ENCODE peak calls at places on chromosomes 2 and 18, in eight cellular contexts. One of them, this sample, is unnamed.

GRCh38 chr2:218398437-218399390 is 954 bp upstream of the CTDSP1 start:
- DNase-seq in amniotic stem cell: peak; percentile 65
- DNase-seq in KG1: peak; percentile 52
- DNase-seq in heart left ventricle: peak; percentile 95
- DNase-seq in EL: peak; percentile 74
- DNase-seq in D341Med: peak; percentile 32
- DNase-seq in ELR: peak; percentile 74
- DNase-seq in lung: peak; percentile 81
- DNase-seq in this sample: peak; percentile 86

GRCh38 chr2:239086325-239087020 is 238.6 kb downstream of the TWIST2 start:
- DNase-seq in amniotic stem cell: no peak
- DNase-seq in KG1: no peak
- DNase-seq in heart left ventricle: no peak
- DNase-seq in EL: no peak
- DNase-seq in D341Med: no peak
- DNase-seq in ELR: no peak
- DNase-seq in lung: no peak
- DNase-seq in this sample: no peak

GRCh38 chr2:235745597-235745996 is 251.8 kb downstream of the AGAP1 start:
- DNase-seq in amniotic stem cell: no peak
- DNase-seq in KG1: no peak
- DNase-seq in heart left ventricle: no peak
- DNase-seq in EL: peak; percentile 7
- DNase-seq in D341Med: no peak
- DNase-seq in ELR: peak; percentile 8
- DNase-seq in lung: no peak
- DNase-seq in this sample: no peak

GRCh38 chr2:162113771-162114168 is 38.3 kb downstream of the GCG start:
- DNase-seq in amniotic stem cell: no peak
- DNase-seq in KG1: no peak
- DNase-seq in heart left ventricle: no peak
- DNase-seq in EL: peak; percentile 70
- DNase-seq in D341Med: no peak
- DNase-seq in ELR: peak; percentile 54
- DNase-seq in lung: no peak
- DNase-seq in this sample: no peak

GRCh38 chr2:174683392-174683759 is 80.9 kb downstream of the CHRNA1 start:
- DNase-seq in amniotic stem cell: no peak
- DNase-seq in KG1: peak; percentile 77
- DNase-seq in heart left ventricle: no peak
- DNase-seq in EL: peak; percentile 61
- DNase-seq in D341Med: no peak
- DNase-seq in ELR: peak; percentile 67
- DNase-seq in lung: no peak
- DNase-seq in this sample: no peak

GRCh38 chr18:58363767-58364540 is 264.9 kb downstream of the ALPK2 start:
- DNase-seq in amniotic stem cell: peak; percentile 9
- DNase-seq in KG1: no peak
- DNase-seq in heart left ventricle: no peak
- DNase-seq in EL: peak; percentile 52
- DNase-seq in D341Med: no peak
- DNase-seq in ELR: peak; percentile 83
- DNase-seq in lung: no peak
- DNase-seq in this sample: peak; percentile 64

GRCh38 chr2:67649331-67650071 is 252.4 kb downstream of the ETAA1 start:
- DNase-seq in amniotic stem cell: no peak
- DNase-seq in KG1: no peak
- DNase-seq in heart left ventricle: peak; percentile 55
- DNase-seq in EL: peak; percentile 20
- DNase-seq in D341Med: no peak
- DNase-seq in ELR: no peak
- DNase-seq in lung: peak; percentile 58
- DNase-seq in this sample: peak; percentile 25

GRCh38 chr2:168934826-168935225 is 33.7 kb downstream of the G6PC2 start:
- DNase-seq in amniotic stem cell: no peak
- DNase-seq in KG1: no peak
- DNase-seq in heart left ventricle: no peak
- DNase-seq in EL: no peak
- DNase-seq in D341Med: no peak
- DNase-seq in ELR: peak; percentile 38
- DNase-seq in lung: no peak
- DNase-seq in this sample: no peak

GRCh38 chr2:219496781-219497494 is 1.8 kb upstream of the GMPPA start:
- DNase-seq in amniotic stem cell: no peak
- DNase-seq in KG1: no peak
- DNase-seq in heart left ventricle: no peak
- DNase-seq in EL: no peak
- DNase-seq in D341Med: no peak
- DNase-seq in ELR: no peak
- DNase-seq in lung: no peak
- DNase-seq in this sample: no peak

GRCh38 chr2:50975546-50975945 is 56.4 kb downstream of the NRXN1 start:
- DNase-seq in amniotic stem cell: no peak
- DNase-seq in KG1: no peak
- DNase-seq in heart left ventricle: no peak
- DNase-seq in EL: no peak
- DNase-seq in D341Med: no peak
- DNase-seq in ELR: no peak
- DNase-seq in lung: no peak
- DNase-seq in this sample: no peak

GRCh38 chr2:230934291-230935131 is 9.5 kb upstream of the GPR55 start:
- DNase-seq in amniotic stem cell: no peak
- DNase-seq in KG1: no peak
- DNase-seq in heart left ventricle: no peak
- DNase-seq in EL: no peak
- DNase-seq in D341Med: no peak
- DNase-seq in ELR: no peak
- DNase-seq in lung: no peak
- DNase-seq in this sample: no peak

GRCh38 chr18:48838921-48839818 is 111.6 kb downstream of the SMAD7 start:
- DNase-seq in amniotic stem cell: peak; percentile 19
- DNase-seq in KG1: no peak
- DNase-seq in heart left ventricle: peak; percentile 62
- DNase-seq in EL: peak; percentile 94
- DNase-seq in D341Med: no peak
- DNase-seq in ELR: peak; percentile 92
- DNase-seq in lung: no peak
- DNase-seq in this sample: peak; percentile 51

GRCh38 chr2:97712693-97713295 is 582 bp upstream of the ZAP70 start:
- DNase-seq in amniotic stem cell: no peak
- DNase-seq in KG1: no peak
- DNase-seq in heart left ventricle: no peak
- DNase-seq in EL: no peak
- DNase-seq in D341Med: no peak
- DNase-seq in ELR: no peak
- DNase-seq in lung: no peak
- DNase-seq in this sample: no peak

GRCh38 chr2:239362497-239362896 is 38.3 kb downstream of the HDAC4 start:
- DNase-seq in amniotic stem cell: no peak
- DNase-seq in KG1: no peak
- DNase-seq in heart left ventricle: no peak
- DNase-seq in EL: no peak
- DNase-seq in D341Med: no peak
- DNase-seq in ELR: no peak
- DNase-seq in lung: no peak
- DNase-seq in this sample: no peak

GRCh38 chr18:29145993-29146539 is 969.1 kb upstream of the CDH2 start:
- DNase-seq in amniotic stem cell: no peak
- DNase-seq in KG1: no peak
- DNase-seq in heart left ventricle: no peak
- DNase-seq in EL: no peak
- DNase-seq in D341Med: no peak
- DNase-seq in ELR: no peak
- DNase-seq in lung: no peak
- DNase-seq in this sample: no peak

GRCh38 chr2:112794131-112794733 is 9.9 kb upstream of the IL1A start:
- DNase-seq in amniotic stem cell: no peak
- DNase-seq in KG1: peak; percentile 22
- DNase-seq in heart left ventricle: no peak
- DNase-seq in EL: peak; percentile 83
- DNase-seq in D341Med: no peak
- DNase-seq in ELR: peak; percentile 93
- DNase-seq in lung: peak; percentile 72
- DNase-seq in this sample: no peak

GRCh38 chr18:1498216-1498615 is 593.5 kb downstream of the ADCYAP1 start:
- DNase-seq in amniotic stem cell: no peak
- DNase-seq in KG1: no peak
- DNase-seq in heart left ventricle: no peak
- DNase-seq in EL: no peak
- DNase-seq in D341Med: no peak
- DNase-seq in ELR: no peak
- DNase-seq in lung: no peak
- DNase-seq in this sample: no peak

GRCh38 chr2:125745514-125745913 is 910.4 kb upstream of the GYPC start:
- DNase-seq in amniotic stem cell: no peak
- DNase-seq in KG1: no peak
- DNase-seq in heart left ventricle: no peak
- DNase-seq in EL: no peak
- DNase-seq in D341Med: peak; percentile 54
- DNase-seq in ELR: peak; percentile 4
- DNase-seq in lung: no peak
- DNase-seq in this sample: peak; percentile 35

GRCh38 chr2:196983934-196984333 is 57.4 kb upstream of the PGAP1 start:
- DNase-seq in amniotic stem cell: no peak
- DNase-seq in KG1: no peak
- DNase-seq in heart left ventricle: no peak
- DNase-seq in EL: no peak
- DNase-seq in D341Med: no peak
- DNase-seq in ELR: no peak
- DNase-seq in lung: no peak
- DNase-seq in this sample: no peak

GRCh38 chr2:28648147-28648546 is 103.5 kb upstream of the PPP1CB start:
- DNase-seq in amniotic stem cell: no peak
- DNase-seq in KG1: no peak
- DNase-seq in heart left ventricle: no peak
- DNase-seq in EL: no peak
- DNase-seq in D341Med: no peak
- DNase-seq in ELR: no peak
- DNase-seq in lung: no peak
- DNase-seq in this sample: peak; percentile 33

GRCh38 chr18:37554399-37554787 is 11.2 kb downstream of the CELF4 start:
- DNase-seq in amniotic stem cell: no peak
- DNase-seq in KG1: no peak
- DNase-seq in heart left ventricle: no peak
- DNase-seq in EL: no peak
- DNase-seq in D341Med: no peak
- DNase-seq in ELR: no peak
- DNase-seq in lung: no peak
- DNase-seq in this sample: no peak

GRCh38 chr18:78115896-78116561 is 863.6 kb upstream of the SALL3 start:
- DNase-seq in amniotic stem cell: no peak
- DNase-seq in KG1: no peak
- DNase-seq in heart left ventricle: no peak
- DNase-seq in EL: no peak
- DNase-seq in D341Med: no peak
- DNase-seq in ELR: no peak
- DNase-seq in lung: no peak
- DNase-seq in this sample: no peak

GRCh38 chr2:95353055-95353575 is 49.4 kb upstream of the FAHD2A start:
- DNase-seq in amniotic stem cell: no peak
- DNase-seq in KG1: no peak
- DNase-seq in heart left ventricle: no peak
- DNase-seq in EL: no peak
- DNase-seq in D341Med: no peak
- DNase-seq in ELR: no peak
- DNase-seq in lung: no peak
- DNase-seq in this sample: no peak

GRCh38 chr2:118989481-118989880 is 47.5 kb downstream of the MARCO start:
- DNase-seq in amniotic stem cell: no peak
- DNase-seq in KG1: no peak
- DNase-seq in heart left ventricle: no peak
- DNase-seq in EL: no peak
- DNase-seq in D341Med: no peak
- DNase-seq in ELR: no peak
- DNase-seq in lung: peak; percentile 24
- DNase-seq in this sample: peak; percentile 74

GRCh38 chr2:181077128-181077709 is 96.8 kb downstream of the UBE2E3 start:
- DNase-seq in amniotic stem cell: peak; percentile 24
- DNase-seq in KG1: peak; percentile 40
- DNase-seq in heart left ventricle: no peak
- DNase-seq in EL: peak; percentile 58
- DNase-seq in D341Med: peak; percentile 39
- DNase-seq in ELR: peak; percentile 72
- DNase-seq in lung: no peak
- DNase-seq in this sample: peak; percentile 74

GRCh38 chr2:102708847-102709559 is 52.8 kb upstream of the TMEM182 start:
- DNase-seq in amniotic stem cell: no peak
- DNase-seq in KG1: no peak
- DNase-seq in heart left ventricle: no peak
- DNase-seq in EL: peak; percentile 31
- DNase-seq in D341Med: no peak
- DNase-seq in ELR: peak; percentile 72
- DNase-seq in lung: no peak
- DNase-seq in this sample: peak; percentile 90

GRCh38 chr18:37764526-37764925 is 198.9 kb upstream of the CELF4 start:
- DNase-seq in amniotic stem cell: no peak
- DNase-seq in KG1: no peak
- DNase-seq in heart left ventricle: no peak
- DNase-seq in EL: no peak
- DNase-seq in D341Med: no peak
- DNase-seq in ELR: no peak
- DNase-seq in lung: no peak
- DNase-seq in this sample: no peak

GRCh38 chr18:60064271-60064670 is 164.5 kb downstream of the PMAIP1 start:
- DNase-seq in amniotic stem cell: no peak
- DNase-seq in KG1: no peak
- DNase-seq in heart left ventricle: no peak
- DNase-seq in EL: peak; percentile 80
- DNase-seq in D341Med: no peak
- DNase-seq in ELR: peak; percentile 88
- DNase-seq in lung: no peak
- DNase-seq in this sample: peak; percentile 84

GRCh38 chr2:158006961-158007664 is 94.6 kb upstream of the UPP2 start:
- DNase-seq in amniotic stem cell: no peak
- DNase-seq in KG1: no peak
- DNase-seq in heart left ventricle: no peak
- DNase-seq in EL: no peak
- DNase-seq in D341Med: no peak
- DNase-seq in ELR: no peak
- DNase-seq in lung: peak; percentile 67
- DNase-seq in this sample: no peak

GRCh38 chr18:63016270-63016669 is 300.9 kb downstream of the PHLPP1 start:
- DNase-seq in amniotic stem cell: peak; percentile 63
- DNase-seq in KG1: peak; percentile 14
- DNase-seq in heart left ventricle: no peak
- DNase-seq in EL: peak; percentile 58
- DNase-seq in D341Med: peak; percentile 79
- DNase-seq in ELR: peak; percentile 68
- DNase-seq in lung: peak; percentile 46
- DNase-seq in this sample: peak; percentile 67

GRCh38 chr2:104852161-104852689 is 1.7 kb upstream of the POU3F3 start:
- DNase-seq in amniotic stem cell: no peak
- DNase-seq in KG1: no peak
- DNase-seq in heart left ventricle: no peak
- DNase-seq in EL: no peak
- DNase-seq in D341Med: peak; percentile 56
- DNase-seq in ELR: no peak
- DNase-seq in lung: no peak
- DNase-seq in this sample: no peak

GRCh38 chr18:46199515-46200147 is 95.4 kb downstream of the HAUS1 start:
- DNase-seq in amniotic stem cell: peak; percentile 33
- DNase-seq in KG1: no peak
- DNase-seq in heart left ventricle: no peak
- DNase-seq in EL: peak; percentile 58
- DNase-seq in D341Med: no peak
- DNase-seq in ELR: peak; percentile 79
- DNase-seq in lung: no peak
- DNase-seq in this sample: peak; percentile 67

GRCh38 chr2:206693399-206694137 is 24.6 kb downstream of the DYTN start:
- DNase-seq in amniotic stem cell: peak; percentile 21
- DNase-seq in KG1: peak; percentile 20
- DNase-seq in heart left ventricle: no peak
- DNase-seq in EL: peak; percentile 51
- DNase-seq in D341Med: peak; percentile 59
- DNase-seq in ELR: peak; percentile 66
- DNase-seq in lung: peak; percentile 43
- DNase-seq in this sample: peak; percentile 82

GRCh38 chr2:57210855-57211254 is 835.8 kb upstream of the VRK2 start:
- DNase-seq in amniotic stem cell: no peak
- DNase-seq in KG1: no peak
- DNase-seq in heart left ventricle: no peak
- DNase-seq in EL: no peak
- DNase-seq in D341Med: no peak
- DNase-seq in ELR: no peak
- DNase-seq in lung: no peak
- DNase-seq in this sample: no peak